ENCODE peak calls at places on chromosomes 2 and 18, in five cellular contexts. O is activated CD4-positive, alpha-beta T cell treated with anti-CD3 and anti-CD28 coated beads, Interleukin-2, amount 10 ng/mL, durations not matched to agents 7 days and 5 days; E is astrocyte of the spinal cord; S is RPMI8226; I is Daoy. Z is an unnamed sample.

GRCh38 chr2:151350579-151351195 is 6.7 kb upstream of the TNFAIP6 start:
- DNase-seq in O (no peak), E (peak; percentile 47), S (no peak), I (peak; percentile 45), Z (no peak)

GRCh38 chr18:79738565-79739439 is 58.9 kb upstream of the KCNG2 start:
- DNase-seq in O (no peak), E (no peak), S (no peak), I (no peak), Z (no peak)

GRCh38 chr2:172181840-172182239 is 79.1 kb upstream of the DLX2 start:
- DNase-seq in O (no peak), E (no peak), S (no peak), I (peak; percentile 51), Z (no peak)

GRCh38 chr2:17520761-17521160 is 2.5 kb upstream of the RAD51AP2 start:
- DNase-seq in O (no peak), E (no peak), S (no peak), I (no peak), Z (no peak)

GRCh38 chr2:72985136-72985535 is 67.8 kb downstream of the EMX1 start:
- DNase-seq in O (no peak), E (no peak), S (no peak), I (no peak), Z (no peak)

GRCh38 chr18:75208836-75209128 is 157 bp downstream of the PTGR3 start:
- DNase-seq in O (peak; percentile 40), E (no peak), S (no peak), I (no peak), Z (no peak)

GRCh38 chr2:214127178-214127970 is 283.5 kb upstream of the VWC2L start:
- DNase-seq in O (no peak), E (peak; percentile 50), S (no peak), I (no peak), Z (no peak)

GRCh38 chr2:41038408-41038807 is 586.5 kb upstream of the SLC8A1 start:
- DNase-seq in O (no peak), E (peak; percentile 24), S (no peak), I (no peak), Z (no peak)

GRCh38 chr2:937530-937929 is 13.1 kb upstream of the SNTG2 start:
- DNase-seq in O (no peak), E (peak; percentile 40), S (no peak), I (peak; percentile 75), Z (no peak)

GRCh38 chr2:62304429-62305417 is 108.8 kb downstream of the B3GNT2 start:
- DNase-seq in O (peak; percentile 26), E (peak; percentile 94), S (peak; percentile 65), I (peak; percentile 95), Z (peak; percentile 75)

GRCh38 chr2:62224976-62225375 is 29.1 kb downstream of the B3GNT2 start:
- DNase-seq in O (no peak), E (no peak), S (no peak), I (no peak), Z (no peak)

GRCh38 chr2:42809131-42809875 is 16.9 kb upstream of the HAAO start:
- DNase-seq in O (no peak), E (peak; percentile 81), S (no peak), I (no peak), Z (no peak)

GRCh38 chr2:176545627-176546026 is 276.4 kb downstream of the MTX2 start:
- DNase-seq in O (no peak), E (no peak), S (no peak), I (no peak), Z (no peak)

GRCh38 chr2:176534798-176535479 is 265.7 kb downstream of the MTX2 start:
- DNase-seq in O (no peak), E (peak; percentile 61), S (no peak), I (peak; percentile 79), Z (no peak)

GRCh38 chr2:214574077-214574775 is 163.4 kb downstream of the VWC2L start:
- DNase-seq in O (no peak), E (no peak), S (no peak), I (no peak), Z (no peak)

GRCh38 chr2:33051586-33052385 is 105.0 kb downstream of the LTBP1 start:
- DNase-seq in O (no peak), E (peak; percentile 47), S (no peak), I (peak; percentile 56), Z (no peak)

GRCh38 chr2:218168635-218169462 is 2.1 kb upstream of the CXCR1 start:
- DNase-seq in O (peak; percentile 71), E (peak; percentile 15), S (peak; percentile 57), I (peak; percentile 45), Z (peak; percentile 84)

GRCh38 chr2:227161947-227162346 is 2.1 kb downstream of the COL4A4 start:
- DNase-seq in O (no peak), E (no peak), S (no peak), I (no peak), Z (no peak)

GRCh38 chr18:58578321-58578720 is 50.6 kb downstream of the ALPK2 start:
- DNase-seq in O (no peak), E (peak; percentile 78), S (no peak), I (no peak), Z (no peak)

GRCh38 chr2:133287709-133288108 is 280.6 kb downstream of the NCKAP5 start:
- DNase-seq in O (no peak), E (peak; percentile 36), S (no peak), I (peak; percentile 22), Z (no peak)

GRCh38 chr2:17101596-17101995 is 416.6 kb downstream of the RAD51AP2 start:
- DNase-seq in O (no peak), E (no peak), S (no peak), I (no peak), Z (no peak)

GRCh38 chr2:197256771-197257170 is 53.8 kb downstream of the ANKRD44 start:
- DNase-seq in O (no peak), E (no peak), S (no peak), I (no peak), Z (no peak)

GRCh38 chr18:72871091-72871490 is 3.3 kb upstream of the NETO1 start:
- DNase-seq in O (no peak), E (peak; percentile 52), S (peak; percentile 54), I (peak; percentile 29), Z (no peak)

GRCh38 chr18:6650756-6651155 is 78.8 kb upstream of the ARHGAP28 start:
- DNase-seq in O (no peak), E (no peak), S (no peak), I (no peak), Z (no peak)

GRCh38 chr2:492178-492577 is 185.0 kb downstream of the TMEM18 start:
- DNase-seq in O (no peak), E (no peak), S (no peak), I (no peak), Z (no peak)

GRCh38 chr2:186307871-186308270 is 178.2 kb upstream of the ZC3H15 start:
- DNase-seq in O (no peak), E (no peak), S (no peak), I (no peak), Z (no peak)

GRCh38 chr2:239889641-239890055 is 135.5 kb downstream of the NDUFA10 start:
- DNase-seq in O (no peak), E (no peak), S (no peak), I (no peak), Z (no peak)

Z was measured in activated CD8-positive, alpha-beta T cell treated with anti-CD3 and anti-CD28 coated beads, Interleukin-2, amount 10 ng/mL, durations not matched to agents 7 days and 5 days.